ENCODE peak calls at places on chromosomes 11 and 22, in eight cellular contexts. A, C, Q, B, M, L, X and E are unnamed samples.

GRCh38 chr11:114296190-114296978 is at the start of gene NNMT:
- DNase-seq in A (no peak), C (peak), Q (peak), B (no peak), M (peak), L (peak), X (no peak), E (no peak)

GRCh38 chr11:116876656-116877055 is 39.2 kb upstream of the APOA1 start:
- DNase-seq in A (no peak), C (no peak), Q (no peak), B (no peak), M (no peak), L (no peak), X (no peak), E (no peak)

GRCh38 chr11:117597083-117597482 is 199.9 kb downstream of the DSCAML1 start:
- DNase-seq in A (peak), C (no peak), Q (no peak), B (peak), M (peak), L (peak), X (peak), E (no peak)

GRCh38 chr22:44304906-44305305 is 7.8 kb downstream of the SHISAL1 start:
- DNase-seq in A (no peak), C (no peak), Q (no peak), B (no peak), M (no peak), L (no peak), X (no peak), E (no peak)

GRCh38 chr11:2763939-2764338 is 64.1 kb upstream of the KCNQ1OT1 start:
- DNase-seq in A (no peak), C (no peak), Q (no peak), B (no peak), M (no peak), L (peak), X (no peak), E (peak)

GRCh38 chr11:10298342-10298741 is 4.3 kb upstream of the SBF2 start:
- DNase-seq in A (no peak), C (peak), Q (no peak), B (peak), M (peak), L (peak), X (peak), E (no peak)

GRCh38 chr11:7551571-7551970 is 37.8 kb downstream of the PPFIBP2 start:
- DNase-seq in A (no peak), C (no peak), Q (no peak), B (no peak), M (peak), L (peak), X (no peak), E (no peak)

GRCh38 chr11:95450547-95451123 is 219.6 kb upstream of the SESN3 start:
- DNase-seq in A (no peak), C (no peak), Q (no peak), B (no peak), M (peak), L (peak), X (no peak), E (no peak)

GRCh38 chr22:39938509-39938908 is 21.7 kb upstream of the TMA7B start:
- DNase-seq in A (no peak), C (no peak), Q (no peak), B (no peak), M (no peak), L (no peak), X (no peak), E (no peak)